ENCODE peak calls at places on chromosomes 16 and 17, in six cellular contexts. One of them, this sample, is unnamed.

GRCh38 chr17:50781167-50781566 is 13.8 kb upstream of the ANKRD40CL start:
- DNase-seq in coronary artery: no peak
- DNase-seq in anterior cingulate cortex: no peak
- DNase-seq in HuH-7.5: no peak
- DNase-seq in NCI-H1092: no peak
- DNase-seq in nucleus accumbens: no peak
- DNase-seq in this sample: no peak

GRCh38 chr17:82238562-82239201 is 9.8 kb downstream of the SLC16A3 start:
- DNase-seq in coronary artery: peak
- DNase-seq in NCI-H1092: no peak
- DNase-seq in HuH-7.5: no peak
- DNase-seq in nucleus accumbens: peak
- DNase-seq in anterior cingulate cortex: peak
- DNase-seq in this sample: no peak

GRCh38 chr17:72004011-72004427 is 116.8 kb upstream of the SOX9 start:
- DNase-seq in nucleus accumbens: no peak
- DNase-seq in HuH-7.5: no peak
- DNase-seq in NCI-H1092: no peak
- DNase-seq in coronary artery: no peak
- DNase-seq in anterior cingulate cortex: no peak
- DNase-seq in this sample: no peak

GRCh38 chr17:40559954-40560591 is 5.2 kb downstream of the CCR7 start:
- DNase-seq in anterior cingulate cortex: peak
- DNase-seq in NCI-H1092: peak
- DNase-seq in coronary artery: peak
- DNase-seq in HuH-7.5: peak
- DNase-seq in nucleus accumbens: peak
- DNase-seq in this sample: peak

GRCh38 chr16:4692460-4693295 is 684 bp upstream of the NUDT16L1 start:
- DNase-seq in anterior cingulate cortex: no peak
- DNase-seq in coronary artery: no peak
- DNase-seq in NCI-H1092: no peak
- DNase-seq in HuH-7.5: no peak
- DNase-seq in nucleus accumbens: no peak
- DNase-seq in this sample: no peak

GRCh38 chr17:77696720-77697460 is 261.6 kb upstream of the TNRC6C start:
- DNase-seq in anterior cingulate cortex: no peak
- DNase-seq in HuH-7.5: no peak
- DNase-seq in NCI-H1092: no peak
- DNase-seq in nucleus accumbens: no peak
- DNase-seq in coronary artery: peak
- DNase-seq in this sample: no peak

GRCh38 chr16:8885674-8886592 is 3.8 kb downstream of the LITAFD start:
- DNase-seq in coronary artery: no peak
- DNase-seq in anterior cingulate cortex: no peak
- DNase-seq in HuH-7.5: no peak
- DNase-seq in nucleus accumbens: no peak
- DNase-seq in NCI-H1092: peak
- DNase-seq in this sample: no peak

GRCh38 chr16:68718596-68718995 is 18.5 kb upstream of the CDH1 start:
- DNase-seq in anterior cingulate cortex: no peak
- DNase-seq in coronary artery: no peak
- DNase-seq in HuH-7.5: no peak
- DNase-seq in nucleus accumbens: no peak
- DNase-seq in NCI-H1092: no peak
- DNase-seq in this sample: no peak

This sample was measured in caudate nucleus.